ENCODE peak calls at places on chromosomes 1 and 21, in seven cellular contexts. X is ovary; A is CD8-positive, alpha-beta T cell; Z is OCI-LY7; W is SK-N-SH; T is heart left ventricle; I is breast epithelium. G is an unnamed sample.
A peak's percentile ranks its signal among the peaks of the same experiment; 100 is the strongest.

GRCh38 chr1:225544283-225544682 is 108.6 kb downstream of the ENAH start:
- DNase-seq in W (no peak), Z (no peak), X (no peak), A (no peak), I (no peak), T (no peak), G (no peak)

GRCh38 chr1:115275216-115275615 is 62.8 kb downstream of the NGF start:
- DNase-seq in A (no peak), W (no peak), T (no peak), I (no peak), X (no peak), Z (peak; percentile 55), G (no peak)

GRCh38 chr21:17406202-17406601 is 106.6 kb upstream of the CXADR start:
- DNase-seq in I (no peak), X (no peak), A (no peak), Z (no peak), W (no peak), T (no peak), G (no peak)

GRCh38 chr1:175481126-175482071 is 262.0 kb downstream of the TNR start:
- DNase-seq in Z (peak; percentile 43), A (no peak), T (no peak), X (no peak), W (no peak), I (no peak), G (no peak)

GRCh38 chr1:180632326-180633088 is 685 bp downstream of the XPR1 start:
- DNase-seq in I (peak; percentile 46), W (peak; percentile 81), X (peak; percentile 73), A (peak; percentile 50), T (peak; percentile 85), Z (peak; percentile 70), G (no peak)

GRCh38 chr1:87170151-87170550 is 158.5 kb upstream of the LMO4 start:
- DNase-seq in A (no peak), W (no peak), I (no peak), T (no peak), Z (no peak), X (no peak), G (no peak)

GRCh38 chr1:14989931-14990728 is 163.4 kb upstream of the TMEM51 start:
- DNase-seq in W (no peak), X (no peak), A (no peak), T (no peak), Z (no peak), I (no peak), G (no peak)

GRCh38 chr1:54998100-54998499 is 633 bp upstream of the BSND start:
- DNase-seq in X (no peak), W (no peak), T (no peak), A (no peak), Z (no peak), I (no peak), G (no peak)

GRCh38 chr1:63448741-63449140 is 74.3 kb downstream of the ITGB3BP start:
- DNase-seq in I (no peak), W (no peak), Z (no peak), X (no peak), A (no peak), T (no peak), G (no peak)

GRCh38 chr1:72567511-72567910 is 285.2 kb upstream of the NEGR1 start:
- DNase-seq in I (no peak), Z (no peak), X (no peak), A (no peak), W (no peak), T (no peak), G (no peak)

GRCh38 chr1:93180723-93181613 is at the start of gene CCDC18:
- DNase-seq in I (no peak), W (peak; percentile 49), T (no peak), A (peak; percentile 34), X (no peak), Z (peak; percentile 79), G (peak; percentile 2)

GRCh38 chr1:39969531-39970270 is 14.8 kb downstream of the MFSD2A start:
- DNase-seq in X (no peak), I (no peak), W (no peak), A (no peak), T (no peak), Z (no peak), G (no peak)

GRCh38 chr1:171663854-171664550 is 11.5 kb upstream of the MYOC start:
- DNase-seq in A (no peak), X (no peak), T (no peak), Z (no peak), I (no peak), W (no peak), G (no peak)

GRCh38 chr21:44423312-44423821 is 31.9 kb upstream of the LRRC3 start:
- DNase-seq in Z (peak; percentile 27), A (no peak), I (no peak), W (no peak), X (peak; percentile 7), T (peak; percentile 30), G (no peak)

GRCh38 chr1:208782186-208782585 is 538.0 kb upstream of the PLXNA2 start:
- DNase-seq in A (no peak), Z (no peak), W (no peak), I (no peak), T (no peak), X (no peak), G (no peak)

GRCh38 chr1:87872189-87872588 is 543.5 kb downstream of the LMO4 start:
- DNase-seq in I (no peak), T (no peak), A (no peak), X (no peak), W (no peak), Z (no peak), G (no peak)

GRCh38 chr1:209655412-209655811 is 3.2 kb upstream of the LAMB3 start:
- DNase-seq in W (no peak), Z (no peak), X (no peak), T (no peak), A (no peak), I (no peak), G (no peak)

GRCh38 chr1:227437495-227438008 is 119.3 kb upstream of the CDC42BPA start:
- DNase-seq in A (no peak), T (no peak), Z (peak; percentile 3), W (peak; percentile 82), I (no peak), X (no peak), G (no peak)

GRCh38 chr1:29801003-29801402 is 564.7 kb downstream of the PTPRU start:
- DNase-seq in Z (no peak), I (no peak), W (peak; percentile 12), X (no peak), A (no peak), T (no peak), G (no peak)

GRCh38 chr21:34930971-34931370 is 118.1 kb downstream of the RUNX1 start:
- DNase-seq in I (no peak), Z (no peak), T (no peak), A (no peak), W (no peak), X (no peak), G (no peak)

GRCh38 chr1:203934651-203935050 is 73.3 kb downstream of the SNRPE start:
- DNase-seq in A (no peak), X (no peak), I (no peak), T (no peak), Z (no peak), W (no peak), G (no peak)

GRCh38 chr1:226355679-226356583 is 47.0 kb upstream of the LIN9 start:
- DNase-seq in Z (peak; percentile 96), W (peak; percentile 54), T (no peak), X (no peak), I (no peak), A (no peak), G (no peak)

GRCh38 chr1:230976825-230977747 is 1.6 kb downstream of the TTC13 start:
- DNase-seq in T (no peak), I (no peak), W (no peak), X (no peak), A (peak; percentile 2), Z (peak; percentile 66), G (no peak)

GRCh38 chr1:222798111-222798510 is 16.7 kb upstream of the DISP1 start:
- DNase-seq in T (no peak), I (no peak), Z (no peak), A (no peak), W (no peak), X (no peak), G (no peak)

GRCh38 chr1:156816561-156817328 is at the start of gene SH2D2A:
- DNase-seq in T (peak; percentile 72), X (no peak), Z (peak; percentile 84), W (no peak), A (peak; percentile 93), I (peak; percentile 53), G (no peak)

GRCh38 chr1:8365661-8366362 is 47.9 kb downstream of the SLC45A1 start:
- DNase-seq in W (no peak), X (no peak), I (no peak), A (no peak), Z (no peak), T (peak; percentile 49), G (no peak)
- H3K36me3 ChIP-seq in W (peaks cover 50% of the 10 kb centered on the region), X (no peaks in the 10 kb centered on the region), I (no peaks in the 10 kb centered on the region), A (peaks cover 33% of the 10 kb centered on the region), Z (peaks cover 92% of the 10 kb centered on the region), T (peaks cover 33% of the 10 kb centered on the region), G (peaks cover 37% of the 10 kb centered on the region)

DNA sequence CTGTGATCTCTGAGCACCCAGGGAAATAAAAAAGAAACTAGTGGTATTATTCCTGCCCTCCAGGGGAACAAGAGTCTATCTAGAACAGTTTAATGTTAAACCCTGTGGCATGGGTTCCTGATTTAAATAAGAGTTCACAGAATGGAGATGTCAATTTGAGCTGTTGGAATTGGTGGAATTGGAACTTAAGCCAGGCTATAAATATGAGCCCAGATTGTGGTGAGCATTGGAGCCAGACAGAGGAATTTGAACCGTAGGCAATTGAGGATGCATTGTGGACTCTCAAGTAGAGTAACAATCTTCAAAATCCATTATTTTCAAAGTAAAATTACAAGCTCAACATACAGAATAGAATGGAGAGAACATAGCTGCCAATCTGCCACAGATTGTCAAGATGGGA is 98.2 kb downstream of the NEK7 start:
- DNase-seq in X (no peak), Z (no peak), W (no peak), A (no peak), I (no peak), T (no peak), G (no peak)
- H3K4me3 ChIP-seq in X (no peak overlapping the region), Z (no peak overlapping the region), W (no peak overlapping the region), A (no peak overlapping the region), I (no peak overlapping the region), T (no peak overlapping the region), G (no peak overlapping the region)

DNA sequence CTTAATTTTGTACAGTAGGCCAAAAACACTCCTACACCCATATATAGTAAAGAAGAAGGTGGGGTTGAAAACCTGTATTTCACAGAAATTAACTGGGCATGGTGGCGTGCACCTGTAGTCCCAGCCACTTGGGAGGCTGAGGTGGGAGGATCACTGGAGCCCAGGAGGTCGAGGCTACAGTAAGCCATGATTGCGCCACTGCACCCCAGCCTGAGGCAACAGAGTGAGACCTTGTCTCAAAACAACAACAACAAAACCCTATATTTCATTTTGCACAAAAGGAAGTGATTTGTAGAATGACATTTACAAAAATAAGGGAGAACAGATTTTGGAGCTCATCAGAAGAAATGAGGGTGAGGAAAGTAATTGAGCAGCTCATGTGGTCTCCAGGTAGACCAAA is 2.2 kb upstream of the LYPLA2 start:
- DNase-seq in X (no peak), W (no peak), I (no peak), Z (no peak), T (no peak), A (no peak), G (no peak)
- H3K36me3 ChIP-seq in X (no peaks in the 10 kb centered on the region), W (peaks cover 35% of the 10 kb centered on the region), I (no peaks in the 10 kb centered on the region), Z (peaks cover 66% of the 10 kb centered on the region), T (peaks cover 39% of the 10 kb centered on the region), A (peaks cover 33% of the 10 kb centered on the region), G (peaks cover 21% of the 10 kb centered on the region)

GRCh38 chr21:46634427-46634826 is 1.0 kb upstream of the PRMT2 start:
- DNase-seq in Z (no peak), T (no peak), I (no peak), A (no peak), W (no peak), X (no peak), G (no peak)
- H3K4me3 ChIP-seq in Z (peak overlapping the region; percentile 79), T (peak overlapping the region; percentile 82), I (peak overlapping the region; percentile 88), A (peak overlapping the region; percentile 97), W (peak overlapping the region; percentile 89), X (no peak overlapping the region), G (peak overlapping the region; percentile 72)